ENCODE peak calls at places on chromosomes 3 and 15, in nine cellular contexts. X, F, S, I, J, H, C, G and K are unnamed samples.

GRCh38 chr3:132253262-132253878 is 63.8 kb upstream of the ACP3 start:
- DNase-seq in H (peak; percentile 12), J (peak; percentile 36), S (peak; percentile 23), G (peak; percentile 3), F (no peak), I (peak; percentile 66), X (peak; percentile 29), C (peak; percentile 41), K (peak; percentile 51)

GRCh38 chr3:86180696-86181095 is 810.3 kb downstream of the VGLL3 start:
- DNase-seq in F (no peak), H (no peak), X (no peak), I (peak; percentile 25), J (no peak), C (no peak), S (no peak), G (no peak), K (no peak)

GRCh38 chr3:190182418-190183043 is 61.8 kb upstream of the P3H2 start:
- DNase-seq in H (no peak), C (peak; percentile 39), G (no peak), I (no peak), S (no peak), J (no peak), X (no peak), F (no peak), K (no peak)

GRCh38 chr3:36960502-36960901 is 15.6 kb upstream of the TRANK1 start:
- DNase-seq in C (no peak), X (no peak), H (no peak), S (no peak), F (no peak), J (no peak), G (no peak), I (no peak), K (no peak)

GRCh38 chr3:151918253-151919029 is 45.0 kb downstream of the SUCNR1 start:
- DNase-seq in X (peak; percentile 47), J (peak; percentile 60), G (no peak), H (no peak), C (peak; percentile 29), F (peak; percentile 13), I (peak; percentile 50), S (peak; percentile 52), K (peak; percentile 52)

GRCh38 chr3:72336821-72337479 is 511.3 kb downstream of the SHQ1 start:
- DNase-seq in S (no peak), F (no peak), G (peak; percentile 28), J (no peak), I (peak; percentile 56), C (no peak), H (peak; percentile 70), X (peak; percentile 85), K (no peak)

GRCh38 chr3:151106311-151106710 is 20.8 kb downstream of the MED12L start:
- DNase-seq in F (no peak), S (no peak), G (no peak), C (no peak), X (no peak), H (no peak), I (no peak), J (no peak), K (no peak)

GRCh38 chr3:52366527-52366926 is 50.4 kb downstream of the DNAH1 start:
- DNase-seq in C (no peak), F (no peak), S (no peak), G (no peak), J (no peak), I (no peak), X (no peak), H (no peak), K (no peak)

GRCh38 chr15:63944681-63944955 is 101.7 kb downstream of the DAPK2 start:
- DNase-seq in H (no peak), J (no peak), I (no peak), S (no peak), G (no peak), C (no peak), F (no peak), X (no peak), K (no peak)

GRCh38 chr15:77436822-77437221 is 16.1 kb downstream of the HMG20A start:
- DNase-seq in I (no peak), X (no peak), G (no peak), H (no peak), J (no peak), S (no peak), C (no peak), F (no peak), K (no peak)

GRCh38 chr3:46707601-46708011 is 6.4 kb downstream of the TMIE start:
- DNase-seq in G (no peak), S (no peak), J (no peak), F (no peak), C (no peak), H (no peak), X (no peak), I (no peak), K (no peak)

GRCh38 chr15:54149115-54149531 is 170.9 kb downstream of the UNC13C start:
- DNase-seq in S (no peak), H (no peak), J (no peak), F (no peak), X (no peak), G (no peak), C (no peak), I (no peak), K (no peak)

DNA sequence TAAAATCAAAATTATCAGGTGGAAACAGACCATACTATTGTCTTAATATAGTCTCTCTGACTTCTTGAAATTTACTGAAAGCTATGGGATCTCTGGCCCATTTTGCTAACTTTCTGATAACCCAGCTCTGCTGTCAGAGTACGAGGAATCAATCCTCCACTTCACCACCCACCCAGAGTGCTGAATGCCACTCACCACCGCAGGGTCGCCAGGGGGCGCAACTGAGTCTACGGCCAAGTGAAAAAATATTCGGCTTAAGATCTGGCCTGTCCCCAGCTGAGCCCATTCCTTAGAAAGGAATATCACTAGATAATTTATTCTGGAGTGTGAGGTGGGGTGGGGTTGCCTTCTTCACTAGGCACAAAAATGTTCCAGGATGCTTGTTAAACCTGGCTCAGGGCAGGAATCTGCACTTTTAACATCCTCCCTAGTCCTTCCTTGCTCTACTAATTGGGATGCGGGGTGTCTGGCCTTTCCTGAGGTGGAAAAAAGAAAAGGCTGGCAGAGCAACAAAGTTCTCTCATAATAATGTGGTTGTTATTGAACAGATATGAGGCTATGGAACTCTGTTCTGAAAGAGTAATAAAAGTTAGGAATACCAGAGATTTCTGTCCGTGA is 520.6 kb downstream of the MFSD1 start:
- DNase-seq in S (peak; percentile 2), X (no peak), H (peak; percentile 70), C (no peak), I (peak; percentile 52), G (peak; percentile 59), F (no peak), J (peak; percentile 47), K (peak; percentile 39)
- TF ChIP-seq CTCF in S (peak; percentile 89), X (peak; percentile 59), H (peak; percentile 82), C (peak; percentile 82), I (peak; percentile 82), G (peak; percentile 70), F (peak; percentile 90), J (peak; percentile 94), K (peak; percentile 85)

GRCh38 chr15:62244762-62245161 is 79.7 kb upstream of the C2CD4B start:
- DNase-seq in J (no peak), C (no peak), F (no peak), G (no peak), X (no peak), I (no peak), H (no peak), S (no peak), K (no peak)
- TF ChIP-seq CTCF in J (no peak), C (no peak), F (no peak), G (no peak), X (no peak), I (no peak), H (no peak), S (no peak), K (no peak)

DNA sequence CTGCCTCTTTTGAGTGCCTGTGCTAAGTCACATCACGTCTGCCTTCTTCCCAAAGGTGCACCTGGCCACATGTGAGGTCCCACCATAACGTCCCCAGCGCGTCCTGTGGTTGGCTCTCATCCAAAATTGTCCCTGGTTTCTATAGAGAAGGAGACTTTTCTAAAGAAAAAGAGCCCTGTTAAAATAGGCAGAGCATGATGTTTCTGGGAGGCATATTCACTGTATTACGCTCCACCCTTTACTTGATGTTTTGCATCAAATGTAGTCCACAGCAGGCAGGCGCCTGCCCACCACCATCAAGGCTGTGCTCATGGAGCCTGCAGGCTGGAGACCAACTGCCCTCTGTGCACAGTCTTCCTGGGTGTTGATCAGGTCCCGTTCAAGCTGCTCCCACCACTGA is 36.3 kb downstream of the WHAMM start:
- DNase-seq in H (no peak), F (no peak), G (no peak), S (no peak), C (no peak), X (no peak), J (no peak), I (no peak), K (no peak)
- TF ChIP-seq CTCF in H (no peak), F (no peak), G (no peak), S (no peak), C (no peak), X (no peak), J (no peak), I (no peak), K (no peak)

GRCh38 chr15:85475317-85475701 is 94.9 kb downstream of the AKAP13 start:
- DNase-seq in S (no peak), I (no peak), J (no peak), F (peak; percentile 64), C (no peak), H (no peak), X (no peak), G (no peak), K (peak; percentile 29)

GRCh38 chr15:85479071-85479647 is 98.8 kb downstream of the AKAP13 start:
- DNase-seq in G (no peak), X (peak; percentile 86), J (no peak), I (no peak), C (no peak), F (no peak), H (no peak), S (peak; percentile 46), K (no peak)

GRCh38 chr15:85475711-85476110 is 95.3 kb downstream of the AKAP13 start:
- DNase-seq in F (no peak), C (no peak), G (no peak), I (no peak), S (no peak), H (no peak), X (no peak), J (no peak), K (no peak)

GRCh38 chr15:85477061-85477460 is 96.7 kb downstream of the AKAP13 start:
- DNase-seq in I (no peak), H (no peak), F (no peak), J (no peak), S (no peak), C (no peak), G (no peak), X (peak; percentile 79), K (no peak)

GRCh38 chr15:85477730-85478129 is 97.3 kb downstream of the AKAP13 start:
- DNase-seq in G (no peak), H (no peak), C (no peak), F (no peak), S (no peak), I (no peak), X (peak; percentile 84), J (no peak), K (no peak)
- TF ChIP-seq CTCF in G (no peak), H (no peak), C (peak; percentile 11), F (no peak), S (peak; percentile 6), I (peak; percentile 25), X (peak; percentile 54), J (no peak), K (no peak)